ENCODE peak calls at places on chromosomes 6 and 20, in ten cellular contexts. G is AG04450; W is SK-N-SH; Q is ascending aorta; Y is SJSA1; H is CD4-positive, alpha-beta T cell; R is lower lobe of right lung; P is left lung; L is H9; K is heart left ventricle. O is an unnamed sample. For H3K27me3, the result is how much of the 10 kb centered on the place peaks cover.

GRCh38 chr6:159169193-159169555 is at the start of gene FNDC1:
- DNase-seq in Y (peak), P (no peak), K (peak), L (peak), G (no peak), R (peak), W (peak), H (no peak), Q (peak), O (no peak)

GRCh38 chr6:149210376-149210775 is 107.1 kb upstream of the TAB2 start:
- DNase-seq in Q (no peak), L (no peak), G (no peak), W (no peak), R (no peak), H (no peak), K (no peak), P (no peak), Y (peak), O (no peak)

GRCh38 chr6:169232507-169232931 is 21.1 kb downstream of the THBS2 start:
- DNase-seq in Y (no peak), H (no peak), K (peak), R (no peak), G (no peak), Q (no peak), L (no peak), W (no peak), P (no peak), O (no peak)

GRCh38 chr6:101824551-101825345 is 431.2 kb downstream of the GRIK2 start:
- DNase-seq in W (no peak), K (no peak), L (no peak), R (no peak), Y (no peak), Q (no peak), G (no peak), H (no peak), P (no peak), O (no peak)

GRCh38 chr6:70395301-70395672 is 18.0 kb upstream of the FAM135A start:
- DNase-seq in R (no peak), L (no peak), Y (no peak), H (no peak), W (no peak), Q (no peak), G (no peak), P (no peak), K (no peak), O (no peak)

GRCh38 chr20:54662064-54662463 is 186.7 kb downstream of the DOK5 start:
- DNase-seq in G (no peak), L (no peak), P (no peak), Q (no peak), W (no peak), H (no peak), Y (no peak), K (no peak), R (no peak), O (no peak)

GRCh38 chr20:43187476-43188233 is 2.1 kb downstream of the PTPRT start:
- DNase-seq in R (peak), Y (peak), K (peak), W (peak), Q (peak), L (peak), G (no peak), H (peak), P (peak), O (peak)

GRCh38 chr20:37323985-37324384 is 22.0 kb upstream of the SRC start:
- DNase-seq in G (peak), K (no peak), Q (no peak), Y (no peak), L (no peak), R (no peak), H (no peak), P (no peak), W (no peak), O (no peak)

GRCh38 chr6:7129784-7130569 is 22.2 kb downstream of the RREB1 start:
- DNase-seq in P (peak), R (peak), W (no peak), K (no peak), Q (peak), L (no peak), Y (no peak), G (no peak), H (no peak), O (peak)

GRCh38 chr6:148016013-148016412 is 326.6 kb upstream of the SASH1 start:
- DNase-seq in W (no peak), L (no peak), H (no peak), K (no peak), R (no peak), Q (no peak), Y (no peak), P (no peak), G (no peak), O (no peak)

GRCh38 chr6:67630146-67630545 is 1004.9 kb upstream of the ADGRB3 start:
- DNase-seq in G (peak), W (no peak), Y (no peak), R (no peak), K (no peak), Q (no peak), H (no peak), L (no peak), P (no peak), O (peak)

GRCh38 chr20:16927031-16927430 is 178.9 kb downstream of the OTOR start:
- DNase-seq in G (no peak), P (no peak), W (no peak), R (no peak), Y (no peak), K (no peak), Q (no peak), L (no peak), H (no peak), O (no peak)

GRCh38 chr6:156579564-156579963 is 197.6 kb upstream of the ARID1B start:
- DNase-seq in Q (no peak), Y (no peak), H (no peak), P (no peak), R (no peak), W (no peak), L (no peak), G (no peak), K (no peak), O (no peak)

GRCh38 chr20:58065508-58066361 is 162.7 kb downstream of the ANKRD60 start:
- DNase-seq in K (no peak), R (no peak), G (no peak), L (no peak), H (no peak), W (no peak), Q (no peak), P (no peak), Y (peak), O (no peak)

GRCh38 chr6:135243871-135244796 is 63.0 kb downstream of the MYB start:
- DNase-seq in Y (no peak), P (no peak), R (no peak), K (no peak), L (no peak), Q (no peak), G (no peak), W (no peak), H (no peak), O (no peak)

GRCh38 chr20:5491463-5491862 is 174.7 kb upstream of the PROKR2 start:
- DNase-seq in K (no peak), Y (no peak), R (no peak), G (no peak), L (no peak), Q (no peak), W (no peak), P (no peak), H (no peak), O (no peak)

GRCh38 chr6:16180696-16181428 is 52.0 kb downstream of the MYLIP start:
- DNase-seq in R (no peak), Y (no peak), W (no peak), K (no peak), H (no peak), P (no peak), L (no peak), G (no peak), Q (no peak), O (no peak)

GRCh38 chr6:131861356-131861755 is 53.5 kb downstream of the ENPP1 start:
- DNase-seq in H (no peak), Q (no peak), P (no peak), K (no peak), R (no peak), W (no peak), L (no peak), G (no peak), Y (no peak), O (no peak)

GRCh38 chr6:131015630-131016263 is 47.3 kb downstream of the EPB41L2 start:
- DNase-seq in Y (no peak), P (no peak), R (no peak), Q (no peak), W (no peak), H (no peak), K (no peak), L (no peak), G (no peak), O (no peak)

GRCh38 chr6:17098538-17098937 is 3.3 kb upstream of the STMND1 start:
- DNase-seq in L (no peak), P (no peak), G (no peak), H (no peak), R (no peak), Y (no peak), Q (no peak), K (no peak), W (no peak), O (no peak)

GRCh38 chr6:165552248-165552736 is 110.7 kb downstream of the PDE10A start:
- DNase-seq in Q (no peak), P (no peak), K (no peak), G (no peak), H (no peak), W (no peak), R (no peak), L (no peak), Y (no peak), O (no peak)

GRCh38 chr6:15431762-15432495 is 186.1 kb downstream of the JARID2 start:
- DNase-seq in L (peak), W (no peak), R (peak), K (no peak), Q (no peak), Y (no peak), P (no peak), H (no peak), G (no peak), O (no peak)

GRCh38 chr6:117397536-117398227 is 28.1 kb downstream of the ROS1 start:
- DNase-seq in H (no peak), P (no peak), W (no peak), G (no peak), K (no peak), R (no peak), Q (no peak), L (no peak), Y (no peak), O (no peak)

DNA sequence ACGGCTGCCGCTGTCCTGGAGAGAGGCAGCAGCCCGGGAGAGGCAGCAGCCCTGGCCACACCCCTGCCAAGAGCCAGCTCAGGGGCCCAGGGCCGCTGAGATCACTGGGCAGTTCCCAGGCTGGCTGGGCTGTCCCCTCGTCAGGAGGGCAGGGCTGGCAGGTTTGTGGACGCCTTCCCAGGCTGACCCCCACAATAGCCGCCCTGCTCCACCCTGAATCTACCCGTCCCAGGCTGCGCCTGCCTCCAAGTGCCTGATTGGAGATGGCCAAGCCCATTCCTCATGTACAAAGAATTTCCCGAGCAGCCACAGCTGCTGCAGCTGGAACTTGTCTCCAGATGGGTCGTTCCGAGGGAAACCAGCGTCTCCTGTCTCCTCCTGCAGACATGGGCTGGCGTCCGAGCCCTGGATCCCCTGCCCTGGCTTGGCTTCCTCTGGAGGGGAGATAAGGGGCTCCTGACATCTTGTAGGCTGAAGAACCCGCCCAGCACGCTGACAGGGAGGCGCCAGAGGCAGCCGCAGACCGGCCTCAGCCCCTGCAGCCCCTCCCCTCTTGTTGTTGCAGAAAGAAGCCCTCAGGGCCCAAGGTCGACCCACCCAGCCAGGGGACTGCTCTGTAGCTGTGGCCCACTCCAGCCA is 9.4 kb upstream of the GATA5 start:
- DNase-seq in Q (no peak), R (no peak), Y (no peak), H (no peak), G (no peak), L (no peak), K (peak), P (no peak), W (no peak), O (no peak)
- H3K27me3 ChIP-seq in Q (under half), R (half or more), Y (half or more), H (half or more), G (half or more), L (under half), K (under half), P (half or more), W (under half), O (half or more)

DNA sequence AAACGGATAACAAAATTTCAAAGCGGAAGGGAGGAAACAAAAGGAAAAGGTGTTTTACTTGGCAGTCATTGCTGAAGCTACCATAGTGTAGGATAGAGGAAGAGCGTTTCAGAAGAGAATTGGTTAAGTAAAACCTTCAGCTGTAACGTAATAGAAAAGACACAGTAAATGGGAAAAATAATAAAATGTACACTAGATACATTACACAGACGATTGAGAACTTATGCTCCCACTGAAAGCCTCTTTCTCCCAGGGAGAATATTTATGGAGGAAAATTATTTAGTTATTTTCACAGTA is 90.8 kb upstream of the PRDM1 start:
- DNase-seq in Q (no peak), Y (no peak), W (no peak), G (no peak), H (no peak), L (no peak), K (no peak), P (no peak), R (no peak), O (no peak)
- H3K27me3 ChIP-seq in Q (under half), Y (under half), W (under half), G (under half), H (half or more), L (under half), K (half or more), P (half or more), R (half or more), O (under half)

DNA sequence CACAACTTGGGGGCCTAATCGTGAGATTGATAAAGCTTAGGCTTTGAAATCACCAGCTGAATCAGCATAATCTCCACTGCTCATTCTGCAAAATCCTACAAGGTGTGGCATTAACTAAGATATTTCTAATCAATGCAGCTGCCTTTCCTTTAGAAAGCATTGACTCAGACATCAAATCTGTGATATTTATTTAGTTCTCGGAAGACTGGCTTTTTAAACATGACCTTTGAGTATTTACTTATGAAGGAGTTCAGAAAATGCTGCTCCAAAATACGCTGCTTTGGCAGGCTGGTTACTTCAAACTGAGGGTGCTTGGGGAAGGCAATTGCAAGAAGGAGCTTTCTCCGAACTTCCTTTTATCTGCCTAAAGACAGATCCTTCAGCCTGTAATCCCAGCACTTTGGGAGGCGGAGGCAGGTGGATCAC is 23.7 kb upstream of the FUCA2 start:
- DNase-seq in Y (no peak), G (no peak), K (no peak), L (no peak), R (no peak), Q (no peak), P (no peak), W (no peak), H (no peak), O (no peak)
- H3K27me3 ChIP-seq in Y (under half), G (under half), K (under half), L (under half), R (under half), Q (under half), P (under half), W (under half), H (under half), O (under half)

DNA sequence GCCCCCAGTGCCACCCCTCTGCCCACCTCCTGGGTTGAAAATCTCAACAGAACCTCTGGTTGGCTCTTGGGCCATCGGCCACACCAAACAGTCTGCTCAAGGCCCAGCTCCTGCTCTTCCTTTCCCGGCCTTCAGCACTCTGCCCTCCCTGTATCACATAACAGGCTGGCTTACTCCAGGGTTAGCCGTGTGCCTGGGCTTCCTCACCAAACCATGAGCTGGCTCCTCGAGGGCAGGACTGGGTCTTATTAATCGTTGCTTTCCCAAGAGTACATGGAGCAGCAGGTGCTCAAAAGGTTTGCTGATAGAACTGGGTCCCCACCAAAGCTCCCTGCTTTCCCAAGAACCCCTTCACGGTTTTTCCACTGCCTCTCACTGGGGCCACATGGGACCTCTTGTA is 12.7 kb upstream of the FAM83C start:
- DNase-seq in P (no peak), K (no peak), W (no peak), R (no peak), L (no peak), Q (no peak), G (no peak), Y (no peak), H (no peak), O (no peak)
- H3K27me3 ChIP-seq in P (under half), K (under half), W (under half), R (under half), L (under half), Q (under half), G (under half), Y (under half), H (under half), O (under half)